ENCODE peak calls at places on chromosomes 3 and 15, in seven cellular contexts. P, Z, J, K, M, L and V are unnamed samples.

GRCh38 chr3:39644176-39644575 is 165.2 kb upstream of the MYRIP start:
- DNase-seq in P (no peak), Z (no peak), L (no peak), J (no peak), K (no peak), M (no peak), V (no peak)

GRCh38 chr15:31331389-31331788 is 4.8 kb downstream of the KLF13 start:
- DNase-seq in P (no peak), J (no peak), M (no peak), K (no peak), L (peak; percentile 47), Z (no peak), V (no peak)

GRCh38 chr15:28079313-28079969 is 19.7 kb downstream of the OCA2 start:
- DNase-seq in M (no peak), Z (no peak), J (no peak), P (no peak), L (no peak), K (no peak), V (no peak)

GRCh38 chr3:177553012-177553411 is 355.7 kb upstream of the TBL1XR1 start:
- DNase-seq in Z (no peak), J (no peak), P (no peak), K (no peak), L (no peak), M (no peak), V (no peak)

GRCh38 chr3:109059289-109059688 is 58.6 kb downstream of the MORC1 start:
- DNase-seq in K (no peak), M (no peak), P (no peak), L (no peak), Z (no peak), J (no peak), V (no peak)

GRCh38 chr15:98677345-98678059 is 29.2 kb downstream of the IGF1R start:
- DNase-seq in L (no peak), M (no peak), K (no peak), J (no peak), P (no peak), Z (no peak), V (no peak)

GRCh38 chr15:101019351-101019750 is 100.2 kb downstream of the LRRK1 start:
- DNase-seq in K (no peak), Z (no peak), J (no peak), L (no peak), M (no peak), P (no peak), V (no peak)

GRCh38 chr3:55605837-55606236 is 118.7 kb upstream of the WNT5A start:
- DNase-seq in J (no peak), M (no peak), Z (no peak), L (no peak), K (no peak), P (no peak), V (no peak)

GRCh38 chr3:167920747-167921146 is 175.0 kb downstream of the GOLIM4 start:
- DNase-seq in K (no peak), P (no peak), J (no peak), L (no peak), Z (no peak), M (no peak), V (no peak)

GRCh38 chr3:167913218-167913902 is 177.8 kb downstream of the SERPINI1 start:
- DNase-seq in Z (no peak), L (peak; percentile 10), J (no peak), P (no peak), K (no peak), M (peak; percentile 31), V (no peak)

GRCh38 chr3:167919590-167919989 is 176.1 kb downstream of the GOLIM4 start:
- DNase-seq in P (no peak), Z (no peak), M (no peak), L (no peak), J (no peak), K (no peak), V (no peak)

GRCh38 chr3:167918686-167919085 is 177.0 kb downstream of the GOLIM4 start:
- DNase-seq in M (no peak), L (no peak), K (no peak), Z (no peak), P (no peak), J (no peak), V (no peak)

DNA sequence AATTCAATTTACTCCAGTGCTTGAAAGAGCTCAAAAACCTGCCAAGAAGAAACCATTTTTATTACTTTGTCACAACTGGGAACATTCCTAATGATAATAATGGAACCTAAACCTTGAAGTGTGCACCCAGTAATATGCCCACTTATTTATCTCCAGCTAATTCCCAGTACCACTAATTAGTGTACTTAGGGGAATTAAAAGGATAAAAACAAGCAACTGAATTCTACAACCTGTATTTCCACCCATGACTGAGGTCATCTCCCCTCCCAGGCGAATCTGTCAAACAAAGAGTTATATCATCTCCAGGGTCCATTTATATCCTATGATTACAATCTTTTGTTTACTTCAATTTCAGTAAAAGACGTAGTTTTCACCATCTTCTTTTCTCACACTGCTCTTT is 177.8 kb downstream of the GOLIM4 start:
- DNase-seq in P (no peak), J (no peak), K (no peak), Z (no peak), L (no peak), M (no peak), V (no peak)
- TF ChIP-seq JUND in P (no peak), J (no peak), K (no peak), Z (no peak), L (no peak), M (no peak), V (no peak)

GRCh38 chr3:45869638-45870037 is 16.7 kb upstream of the CCR9 start:
- DNase-seq in J (no peak), P (no peak), L (no peak), M (no peak), K (no peak), Z (no peak), V (no peak)

GRCh38 chr3:45865568-45865955 is 20.8 kb upstream of the CCR9 start:
- DNase-seq in M (no peak), P (no peak), K (no peak), L (no peak), Z (no peak), J (no peak), V (no peak)

GRCh38 chr3:45870099-45870498 is 16.2 kb upstream of the CCR9 start:
- DNase-seq in L (no peak), Z (no peak), J (no peak), K (no peak), M (no peak), P (no peak), V (no peak)

GRCh38 chr3:45864760-45865567 is 21.4 kb upstream of the CCR9 start:
- DNase-seq in K (peak; percentile 71), Z (no peak), P (no peak), M (no peak), J (no peak), L (no peak), V (no peak)

DNA sequence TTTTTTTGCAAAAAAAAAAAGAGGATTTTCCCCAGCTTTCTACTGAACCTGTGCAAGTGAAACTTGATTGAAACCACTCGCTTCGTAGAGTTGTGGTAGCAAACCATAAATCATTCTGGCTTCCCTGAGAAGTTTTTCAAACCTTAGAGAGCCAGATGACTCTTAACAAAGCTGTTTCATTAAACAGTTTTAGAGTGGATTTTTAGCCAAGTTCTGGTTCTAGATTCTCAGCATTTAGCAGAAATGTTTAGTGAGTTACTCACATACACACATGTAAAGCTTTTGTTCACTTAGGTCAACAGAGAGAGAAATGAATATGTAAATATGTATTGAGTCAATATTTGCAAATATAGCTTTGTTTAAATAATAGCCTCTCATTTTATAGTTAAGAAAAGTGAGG is 18.1 kb upstream of the CCR9 start:
- DNase-seq in M (no peak), P (no peak), Z (no peak), L (no peak), J (no peak), K (no peak), V (peak; percentile 40)
- TF ChIP-seq JUND in M (no peak), P (no peak), Z (no peak), L (no peak), J (no peak), K (no peak), V (no peak)

GRCh38 chr15:90593469-90594158 is 63.9 kb downstream of the CRTC3 start:
- DNase-seq in L (no peak), K (no peak), J (no peak), Z (no peak), P (no peak), M (no peak), V (no peak)

GRCh38 chr15:90594297-90594696 is 64.6 kb downstream of the CRTC3 start:
- DNase-seq in M (no peak), Z (no peak), K (peak; percentile 80), P (no peak), J (no peak), L (no peak), V (peak; percentile 64)

GRCh38 chr15:90591524-90591923 is 61.8 kb downstream of the CRTC3 start:
- DNase-seq in M (no peak), Z (no peak), K (no peak), L (no peak), J (no peak), P (no peak), V (no peak)

GRCh38 chr15:90595760-90596155 is 66.0 kb downstream of the CRTC3 start:
- DNase-seq in P (no peak), K (no peak), M (no peak), L (no peak), J (no peak), Z (no peak), V (no peak)

DNA sequence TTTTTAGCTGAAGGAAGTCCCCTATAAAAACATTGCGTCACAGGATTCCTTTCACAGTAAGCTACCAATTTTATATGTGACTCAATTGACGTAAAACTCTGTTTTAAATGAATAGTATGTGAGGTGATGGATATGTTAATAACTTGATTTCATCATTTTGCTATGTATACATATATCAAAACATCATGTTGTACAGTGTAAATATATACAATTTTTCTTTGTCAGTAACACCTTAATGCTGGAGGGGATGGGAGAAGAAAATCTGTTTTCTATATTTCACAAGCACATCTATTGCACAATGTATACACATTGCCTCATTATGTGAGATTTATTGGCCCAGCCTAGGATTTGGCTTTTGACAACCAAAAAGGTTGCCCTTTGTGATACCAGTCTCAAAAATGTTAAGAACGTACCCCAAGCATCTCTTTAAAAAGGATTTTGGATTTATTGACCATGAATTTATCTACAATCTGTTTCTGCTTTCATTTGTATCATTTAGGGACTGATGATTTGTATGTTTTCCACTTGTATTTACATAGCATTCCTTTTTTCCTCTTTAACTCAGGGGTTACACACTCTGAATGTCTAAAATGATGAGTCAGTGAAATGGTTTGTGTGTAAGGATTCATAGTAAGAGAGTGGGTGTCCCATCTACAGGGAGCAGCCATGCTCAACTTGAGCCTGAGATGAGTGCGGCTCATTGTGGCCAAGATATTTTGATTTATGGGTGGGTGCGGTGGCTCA is 62.6 kb downstream of the CRTC3 start:
- DNase-seq in M (no peak), K (no peak), P (no peak), J (no peak), L (no peak), Z (peak; percentile 7), V (no peak)
- TF ChIP-seq JUND in M (no peak), K (no peak), P (no peak), J (no peak), L (no peak), Z (no peak), V (no peak)

DNA sequence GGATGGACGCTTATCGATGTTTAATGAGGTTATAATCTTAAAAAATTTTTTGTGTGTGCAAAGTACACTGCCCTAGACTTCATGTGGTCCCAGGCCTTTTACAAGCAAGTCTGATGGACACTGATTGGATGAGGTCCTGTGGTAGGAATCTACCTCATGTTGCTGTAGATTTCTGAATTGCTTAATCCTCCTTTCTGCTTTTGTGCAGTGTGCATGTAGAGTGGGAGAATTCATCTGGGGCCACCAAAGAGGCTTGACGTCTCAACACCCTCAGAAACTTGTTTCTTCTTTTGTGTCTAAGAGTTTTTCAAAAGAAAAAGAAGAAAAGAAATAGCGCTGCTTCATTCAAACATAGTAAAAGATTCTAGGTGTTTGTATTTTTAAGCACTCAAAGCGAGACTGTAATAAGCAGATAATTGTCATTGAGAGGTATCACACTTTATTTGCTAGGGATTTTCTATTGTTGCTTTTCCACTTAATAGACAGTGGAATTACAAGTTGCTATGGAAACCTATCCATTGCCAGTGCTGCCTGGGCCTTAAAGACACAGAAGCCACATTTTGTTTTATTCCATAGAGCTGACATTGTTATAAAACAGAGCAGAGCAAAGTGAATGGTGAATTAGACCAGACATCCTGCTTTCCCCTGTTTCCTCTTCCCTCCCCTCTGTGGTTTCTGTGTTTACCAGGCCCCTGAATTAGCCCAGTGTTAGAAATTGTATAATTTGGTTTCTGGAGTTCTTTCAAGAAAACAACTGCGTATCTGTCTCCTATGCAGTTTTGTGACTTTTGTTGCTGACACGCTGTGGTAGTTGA is 46.4 kb downstream of the NR1D2 start:
- DNase-seq in M (no peak), Z (no peak), J (no peak), P (no peak), L (peak; percentile 69), K (no peak), V (no peak)
- TF ChIP-seq JUND in M (no peak), Z (no peak), J (no peak), P (no peak), L (no peak), K (no peak), V (no peak)